ENCODE peak calls at places on chromosomes 4 and X, in five cellular contexts. X, T, J, H and S are unnamed samples.

GRCh38 chr4:140807491-140808257 is 51.5 kb upstream of the TBC1D9 start:
- DNase-seq in X (no peak), T (no peak), J (no peak), H (no peak), S (no peak)

GRCh38 chrX:2614911-2615310 is 76.2 kb upstream of the CD99 start:
- DNase-seq in X (peak), T (peak), J (no peak), H (no peak), S (no peak)

GRCh38 chrX:34146906-34147305 is 14.8 kb upstream of the FAM47A start:
- DNase-seq in X (no peak), T (no peak), J (no peak), H (no peak), S (no peak)

GRCh38 chrX:37905436-37906147 is 58.2 kb upstream of the DYNLT3 start:
- DNase-seq in X (no peak), T (peak), J (no peak), H (no peak), S (no peak)

GRCh38 chrX:83845397-83845796 is 15.5 kb upstream of the CYLC1 start:
- DNase-seq in X (peak), T (peak), J (peak), H (no peak), S (no peak)

GRCh38 chrX:95884196-95884595 is 800.4 kb upstream of the DIAPH2 start:
- DNase-seq in X (no peak), T (no peak), J (no peak), H (no peak), S (no peak)

GRCh38 chr4:156362581-156362980 is 408.9 kb upstream of the CTSO start:
- DNase-seq in X (no peak), T (no peak), J (no peak), H (no peak), S (no peak)

GRCh38 chr4:159248383-159249178 is 145.7 kb downstream of the RAPGEF2 start:
- DNase-seq in X (no peak), T (no peak), J (no peak), H (no peak), S (no peak)

GRCh38 chr4:76639292-76639691 is 204.3 kb downstream of the SHROOM3 start:
- DNase-seq in X (no peak), T (no peak), J (no peak), H (no peak), S (no peak)

GRCh38 chr4:180542445-180543100 is 1700.6 kb upstream of the TENM3 start:
- DNase-seq in X (no peak), T (no peak), J (peak), H (no peak), S (no peak)

GRCh38 chrX:8657883-8658282 is 74.1 kb downstream of the ANOS1 start:
- DNase-seq in X (no peak), T (no peak), J (no peak), H (no peak), S (no peak)

GRCh38 chr4:34422472-34422871 is 1821.8 kb downstream of the ARAP2 start:
- DNase-seq in X (no peak), T (peak), J (no peak), H (no peak), S (no peak)

GRCh38 chr4:56870927-56871326 is 36.8 kb upstream of the REST start:
- DNase-seq in X (no peak), T (peak), J (no peak), H (no peak), S (no peak)

GRCh38 chrX:40040686-40041461 is 56.9 kb downstream of the BCOR start:
- DNase-seq in X (no peak), T (peak), J (no peak), H (no peak), S (no peak)

GRCh38 chr4:15325987-15326386 is 101.8 kb upstream of the C1QTNF7 start:
- DNase-seq in X (no peak), T (no peak), J (no peak), H (no peak), S (no peak)

GRCh38 chr4:182861346-182861745 is 55.8 kb downstream of the DCTD start:
- DNase-seq in X (no peak), T (no peak), J (no peak), H (no peak), S (no peak)

GRCh38 chr4:92241094-92241493 is 62.7 kb upstream of the GRID2 start:
- DNase-seq in X (no peak), T (no peak), J (no peak), H (no peak), S (no peak)

GRCh38 chr4:103075435-103075893 is 1.1 kb downstream of the SLC9B2 start:
- DNase-seq in X (no peak), T (no peak), J (peak), H (no peak), S (no peak)

GRCh38 chrX:15853586-15854079 is 980 bp downstream of the AP1S2 start:
- DNase-seq in X (no peak), T (no peak), J (no peak), H (no peak), S (no peak)

GRCh38 chr4:138037716-138038115 is 204.4 kb downstream of the SLC7A11 start:
- DNase-seq in X (no peak), T (peak), J (no peak), H (no peak), S (no peak)

GRCh38 chr4:6898763-6899162 is 10.9 kb upstream of the TBC1D14 start:
- DNase-seq in X (no peak), T (no peak), J (no peak), H (peak), S (no peak)

GRCh38 chr4:10186228-10187214 is 69.9 kb upstream of the WDR1 start:
- DNase-seq in X (no peak), T (peak), J (no peak), H (no peak), S (no peak)

GRCh38 chr4:106676173-106676921 is 307.8 kb upstream of the GIMD1 start:
- DNase-seq in X (peak), T (no peak), J (no peak), H (no peak), S (no peak)

GRCh38 chrX:139566981-139567380 is 36.4 kb downstream of the F9 start:
- DNase-seq in X (no peak), T (no peak), J (no peak), H (no peak), S (no peak)

GRCh38 chr4:154622598-154622997 is 10.1 kb upstream of the FGG start:
- DNase-seq in X (peak), T (peak), J (peak), H (no peak), S (no peak)

GRCh38 chr4:1041936-1042330 is 30.5 kb downstream of the FGFRL1 start:
- DNase-seq in X (no peak), T (no peak), J (no peak), H (no peak), S (no peak)

GRCh38 chrX:70026851-70027200 is 22.9 kb downstream of the AWAT2 start:
- DNase-seq in X (no peak), T (no peak), J (no peak), H (no peak), S (no peak)

GRCh38 chrX:70025464-70025863 is 24.3 kb downstream of the AWAT2 start:
- DNase-seq in X (no peak), T (no peak), J (no peak), H (no peak), S (no peak)

GRCh38 chrX:70022608-70023007 is 27.1 kb downstream of the AWAT2 start:
- DNase-seq in X (no peak), T (no peak), J (no peak), H (no peak), S (no peak)

GRCh38 chrX:70029790-70030189 is 19.9 kb downstream of the AWAT2 start:
- DNase-seq in X (no peak), T (no peak), J (no peak), H (no peak), S (no peak)

DNA sequence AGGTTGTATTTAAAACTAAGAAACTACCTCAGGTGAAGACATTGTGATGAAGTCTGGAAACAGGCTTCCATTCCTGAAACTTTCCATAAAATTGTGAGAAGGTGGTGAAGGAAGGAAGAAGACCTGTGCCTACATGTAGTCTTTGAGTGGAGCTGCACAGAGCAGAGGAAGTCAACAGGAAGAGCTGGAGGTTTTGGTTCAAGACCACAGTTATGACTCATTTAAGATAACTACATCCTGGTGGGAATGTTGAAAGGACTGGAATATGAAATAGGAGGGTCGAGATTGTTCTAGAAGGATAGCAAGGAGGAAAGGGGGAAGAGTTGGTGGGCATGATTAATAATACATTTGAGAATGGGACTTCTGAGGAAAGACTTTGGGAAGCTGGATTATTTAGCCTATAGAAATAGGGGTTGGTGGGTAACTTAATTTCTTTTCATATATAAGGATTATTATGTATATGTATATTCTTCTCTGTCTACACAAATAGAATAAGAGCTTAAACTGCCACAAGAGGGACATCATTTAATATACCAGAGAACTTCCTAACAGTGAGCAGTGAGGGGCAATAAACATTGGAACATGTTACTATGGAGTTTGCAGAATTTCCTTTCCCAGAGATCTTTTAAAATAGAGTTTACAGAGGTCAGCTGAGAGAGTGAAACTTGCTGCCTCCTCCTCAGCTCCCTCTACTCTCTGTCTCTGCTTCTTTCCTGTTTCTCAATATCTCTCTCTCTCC is 23.5 kb downstream of the AWAT2 start:
- DNase-seq in X (no peak), T (no peak), J (no peak), H (no peak), S (no peak)
- TF ChIP-seq POLR2AphosphoS5 in X (no peak), T (no peak), J (no peak), H (no peak), S (no peak)

GRCh38 chrX:153687121-153688039 is at the start of gene SLC6A8:
- DNase-seq in X (no peak), T (peak), J (peak), H (peak), S (no peak)
- TF ChIP-seq CTCF in X (no peak), T (peak), J (peak), H (peak), S (no peak)

GRCh38 chrX:115563633-115564182 is 2.7 kb downstream of the PLS3 start:
- DNase-seq in X (no peak), T (no peak), J (no peak), H (no peak), S (no peak)

GRCh38 chrX:115562492-115562872 is 1.5 kb downstream of the PLS3 start:
- DNase-seq in X (no peak), T (peak), J (no peak), H (no peak), S (no peak)

GRCh38 chrX:115565888-115566287 is 4.9 kb downstream of the PLS3 start:
- DNase-seq in X (no peak), T (no peak), J (no peak), H (no peak), S (no peak)

GRCh38 chrX:115561605-115562491 is 874 bp downstream of the PLS3 start:
- DNase-seq in X (no peak), T (peak), J (no peak), H (peak), S (peak)

DNA sequence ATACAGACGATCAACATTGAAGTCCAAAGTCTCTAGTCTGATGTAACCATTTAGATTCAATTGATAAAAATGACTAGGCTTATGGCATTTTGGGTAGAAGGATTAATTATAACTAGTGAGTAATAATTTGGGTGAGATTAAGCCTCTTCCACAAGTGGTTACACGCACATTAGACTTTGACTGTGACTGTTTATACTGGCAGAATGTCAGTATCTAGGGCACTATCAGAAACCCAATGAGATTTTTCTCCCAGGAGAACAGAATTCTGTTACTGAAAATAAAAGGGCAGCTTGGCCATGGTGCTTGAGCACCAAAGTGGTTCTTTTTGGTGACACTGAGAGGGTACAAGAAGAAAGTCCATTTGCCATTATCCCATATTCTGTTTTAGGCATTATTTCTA is 3.3 kb downstream of the PLS3 start:
- DNase-seq in X (no peak), T (no peak), J (no peak), H (no peak), S (no peak)
- H3K4me3 ChIP-seq in X (no peak), T (no peak), J (no peak), H (no peak), S (no peak)

GRCh38 chr4:148376151-148376550 is 66.1 kb downstream of the NR3C2 start:
- DNase-seq in X (peak), T (no peak), J (peak), H (peak), S (no peak)
- TF ChIP-seq POLR2AphosphoS5 in X (no peak), T (no peak), J (peak), H (peak), S (no peak)

GRCh38 chr4:120841580-120841979 is 80.9 kb downstream of the PRDM5 start:
- DNase-seq in X (no peak), T (no peak), J (no peak), H (no peak), S (no peak)

GRCh38 chr4:120842046-120842445 is 80.5 kb downstream of the PRDM5 start:
- DNase-seq in X (no peak), T (no peak), J (no peak), H (no peak), S (no peak)

GRCh38 chr4:120847019-120847582 is 75.4 kb downstream of the PRDM5 start:
- DNase-seq in X (no peak), T (no peak), J (no peak), H (no peak), S (no peak)

GRCh38 chr4:120844528-120844921 is 78.0 kb downstream of the PRDM5 start:
- DNase-seq in X (no peak), T (no peak), J (no peak), H (no peak), S (no peak)

GRCh38 chr4:120843840-120844527 is 78.5 kb downstream of the PRDM5 start:
- DNase-seq in X (no peak), T (peak), J (no peak), H (no peak), S (no peak)
- TF ChIP-seq CTCF in X (peak), T (peak), J (peak), H (no peak), S (no peak)

GRCh38 chr4:83208371-83208770 is 76.2 kb downstream of the COQ2 start:
- DNase-seq in X (no peak), T (no peak), J (no peak), H (no peak), S (no peak)

GRCh38 chr4:83208776-83209365 is 75.7 kb downstream of the COQ2 start:
- DNase-seq in X (no peak), T (no peak), J (no peak), H (no peak), S (peak)

GRCh38 chr4:83213640-83214039 is 71.0 kb downstream of the COQ2 start:
- DNase-seq in X (no peak), T (no peak), J (no peak), H (no peak), S (peak)

GRCh38 chr4:83214079-83214478 is 70.5 kb downstream of the COQ2 start:
- DNase-seq in X (no peak), T (no peak), J (no peak), H (no peak), S (no peak)

DNA sequence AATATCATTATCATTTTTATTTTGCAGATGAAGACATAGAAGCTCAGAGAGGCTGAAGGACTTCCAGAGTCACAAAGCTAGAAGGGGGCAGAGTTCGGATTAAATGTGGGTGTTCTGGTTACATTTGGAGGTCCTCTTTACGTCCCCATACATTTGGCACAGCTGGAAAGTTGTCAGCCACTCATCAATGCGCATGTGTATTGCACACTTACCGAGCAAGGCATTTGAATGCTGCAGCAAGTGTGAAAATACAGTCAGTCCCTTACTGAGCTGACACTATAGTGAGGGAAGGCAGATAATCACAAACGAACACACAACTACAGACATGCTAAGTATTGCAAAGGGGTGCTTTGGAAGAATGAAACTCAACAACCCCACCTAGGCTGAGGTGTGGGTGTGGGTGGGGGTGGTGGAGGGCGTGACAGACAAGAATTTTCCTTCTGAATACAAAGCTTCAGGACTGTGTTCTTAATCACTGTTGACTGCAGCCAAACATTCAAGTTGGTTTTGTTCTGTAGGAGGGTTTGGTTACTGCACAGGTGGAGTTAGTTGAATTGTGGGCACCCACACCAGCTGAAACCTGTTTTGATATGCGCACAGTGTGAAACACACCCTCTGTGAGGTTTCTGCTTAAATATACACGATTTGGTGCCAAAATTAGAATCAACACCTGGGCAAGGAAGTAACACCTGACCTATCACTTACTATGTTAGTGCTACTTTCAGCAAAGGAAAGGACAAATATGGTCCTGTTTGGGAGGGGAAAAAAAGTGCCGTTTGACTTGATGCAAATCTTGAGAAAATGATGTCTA is 72.4 kb downstream of the COQ2 start:
- DNase-seq in X (no peak), T (no peak), J (no peak), H (no peak), S (no peak)
- H3K4me3 ChIP-seq in X (no peak), T (no peak), J (no peak), H (no peak), S (no peak)

GRCh38 chrX:47619486-47620302 is at the start of gene SYN1:
- DNase-seq in X (peak), T (peak), J (peak), H (peak), S (peak)
- TF ChIP-seq POLR2AphosphoS5 in X (no peak), T (peak), J (no peak), H (no peak), S (no peak)

DNA sequence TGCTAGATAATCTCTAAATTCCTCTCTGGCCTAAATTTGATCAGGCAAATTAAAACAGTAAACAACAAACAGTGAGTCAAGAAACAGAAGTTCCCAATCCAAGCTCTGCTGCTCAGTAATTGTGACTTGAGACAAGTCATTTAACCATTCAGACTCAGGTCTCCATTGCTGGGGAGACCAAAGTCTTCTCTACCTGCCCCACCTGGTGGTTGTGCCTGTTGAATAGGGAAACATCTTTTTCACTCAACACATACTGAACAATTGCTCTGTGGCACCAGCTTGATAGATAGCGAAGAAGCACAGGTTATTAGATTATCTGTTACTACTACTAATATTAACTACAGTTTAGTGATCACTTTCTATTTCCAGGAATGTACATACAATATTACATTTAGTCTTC is 112.1 kb upstream of the EOLA2 start:
- DNase-seq in X (no peak), T (peak), J (no peak), H (no peak), S (no peak)
- TF ChIP-seq CTCF in X (no peak), T (peak), J (peak), H (no peak), S (no peak)

DNA sequence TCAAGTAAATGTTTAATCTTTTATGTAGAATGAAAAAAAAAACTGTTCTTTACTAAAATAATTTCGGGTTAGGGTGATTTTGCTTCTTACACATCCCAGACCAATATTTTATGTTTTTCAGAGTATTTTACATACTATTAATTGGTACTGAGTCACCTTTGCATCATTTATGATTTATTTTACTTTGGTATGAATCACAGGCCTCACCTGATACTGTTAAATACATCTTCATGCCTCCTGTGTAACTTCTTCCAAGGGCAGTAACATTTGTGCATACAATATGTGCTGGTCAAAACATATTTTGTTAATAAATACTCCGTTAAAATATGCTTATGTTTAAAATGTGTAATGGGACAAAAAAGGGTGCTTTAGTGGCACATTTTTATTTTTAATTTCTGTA is 529.6 kb downstream of the ZNF674 start:
- DNase-seq in X (no peak), T (no peak), J (no peak), H (no peak), S (no peak)
- H3K4me3 ChIP-seq in X (no peak), T (no peak), J (no peak), H (no peak), S (no peak)